ENCODE peak calls at places on chromosomes 4 and X, in ten cellular contexts. K, S, F, O, Y, J, Z, A, H and M are unnamed samples.

GRCh38 chr4:4780634-4781287 is 78.7 kb upstream of the MSX1 start:
- DNase-seq in K (no peak), S (no peak), F (no peak), O (no peak), Y (no peak), J (peak), Z (peak), A (peak), H (no peak), M (no peak)

GRCh38 chr4:89439533-89439932 is 131.9 kb upstream of the GPRIN3 start:
- DNase-seq in K (no peak), S (no peak), F (no peak), O (no peak), Y (no peak), J (no peak), Z (no peak), A (no peak), H (no peak), M (no peak)

GRCh38 chr4:153205028-153205648 is 895 bp downstream of the TRIM2 start:
- DNase-seq in K (no peak), S (no peak), F (no peak), O (peak), Y (no peak), J (no peak), Z (no peak), A (no peak), H (no peak), M (no peak)

GRCh38 chrX:101407167-101407747 is 468 bp downstream of the GLA start:
- DNase-seq in K (no peak), S (no peak), F (no peak), O (no peak), Y (no peak), J (no peak), Z (no peak), A (no peak), H (no peak), M (no peak)

GRCh38 chrX:38879631-38880220 is 78.5 kb downstream of the MID1IP1 start:
- DNase-seq in K (no peak), S (peak), F (no peak), O (no peak), Y (no peak), J (no peak), Z (no peak), A (no peak), H (no peak), M (no peak)

GRCh38 chr4:26076000-26076587 is 162.1 kb downstream of the SMIM20 start:
- DNase-seq in K (no peak), S (peak), F (no peak), O (no peak), Y (no peak), J (no peak), Z (no peak), A (peak), H (no peak), M (no peak)

GRCh38 chrX:39149761-39150160 is 348.5 kb downstream of the MID1IP1 start:
- DNase-seq in K (peak), S (no peak), F (peak), O (peak), Y (peak), J (peak), Z (peak), A (peak), H (peak), M (peak)

GRCh38 chr4:40737882-40738281 is 11.9 kb upstream of the NSUN7 start:
- DNase-seq in K (no peak), S (no peak), F (no peak), O (no peak), Y (no peak), J (no peak), Z (no peak), A (no peak), H (no peak), M (no peak)

GRCh38 chrX:149937881-149938426 is 337 bp downstream of the EOLA2 start:
- DNase-seq in K (no peak), S (no peak), F (peak), O (no peak), Y (no peak), J (peak), Z (no peak), A (peak), H (no peak), M (no peak)

GRCh38 chrX:153635788-153636668 is 11.0 kb upstream of the DUSP9 start:
- DNase-seq in K (no peak), S (no peak), F (peak), O (peak), Y (no peak), J (peak), Z (no peak), A (peak), H (no peak), M (no peak)

GRCh38 chrX:103716967-103717366 is 6.3 kb downstream of the TMEM31 start:
- DNase-seq in K (no peak), S (no peak), F (no peak), O (no peak), Y (no peak), J (no peak), Z (peak), A (peak), H (no peak), M (no peak)

GRCh38 chrX:69501433-69501832 is 2.7 kb upstream of the NALF2 start:
- DNase-seq in K (peak), S (no peak), F (peak), O (peak), Y (no peak), J (no peak), Z (no peak), A (no peak), H (no peak), M (no peak)

GRCh38 chr4:163693211-163693610 is 198.7 kb downstream of the TMA16 start:
- DNase-seq in K (no peak), S (no peak), F (no peak), O (no peak), Y (no peak), J (no peak), Z (no peak), A (peak), H (no peak), M (no peak)

GRCh38 chrX:15750611-15751159 is 12.6 kb downstream of the CA5B start:
- DNase-seq in K (no peak), S (no peak), F (no peak), O (no peak), Y (no peak), J (no peak), Z (no peak), A (no peak), H (no peak), M (no peak)

GRCh38 chrX:132489256-132490085 is 633 bp upstream of the MBNL3 start:
- DNase-seq in K (peak), S (peak), F (peak), O (peak), Y (no peak), J (peak), Z (peak), A (peak), H (no peak), M (no peak)

GRCh38 chr4:183758006-183758734 is 99.1 kb downstream of the TRAPPC11 start:
- DNase-seq in K (no peak), S (no peak), F (no peak), O (no peak), Y (no peak), J (peak), Z (no peak), A (peak), H (no peak), M (no peak)

GRCh38 chr4:29805245-29805644 is 914.9 kb upstream of the PCDH7 start:
- DNase-seq in K (peak), S (no peak), F (peak), O (peak), Y (no peak), J (no peak), Z (no peak), A (no peak), H (peak), M (peak)

GRCh38 chr4:600850-601515 is 24.4 kb upstream of the PDE6B start:
- DNase-seq in K (no peak), S (no peak), F (no peak), O (no peak), Y (no peak), J (no peak), Z (no peak), A (peak), H (no peak), M (no peak)

GRCh38 chr4:76926841-76927240 is 22.7 kb upstream of the SEPTIN11 start:
- DNase-seq in K (no peak), S (no peak), F (no peak), O (no peak), Y (no peak), J (no peak), Z (no peak), A (no peak), H (no peak), M (no peak)

GRCh38 chr4:169225812-169226211 is 44.9 kb downstream of the SH3RF1 start:
- DNase-seq in K (no peak), S (no peak), F (no peak), O (no peak), Y (no peak), J (no peak), Z (no peak), A (peak), H (no peak), M (peak)

GRCh38 chr4:7159923-7160322 is 32.4 kb upstream of the SORCS2 start:
- DNase-seq in K (no peak), S (no peak), F (no peak), O (no peak), Y (no peak), J (peak), Z (no peak), A (no peak), H (no peak), M (no peak)

GRCh38 chr4:141132689-141133145 is 552 bp downstream of the RNF150 start:
- DNase-seq in K (peak), S (no peak), F (peak), O (peak), Y (no peak), J (peak), Z (no peak), A (peak), H (no peak), M (no peak)

GRCh38 chr4:88008624-88009235 is 1.3 kb downstream of the PKD2 start:
- DNase-seq in K (no peak), S (no peak), F (no peak), O (no peak), Y (no peak), J (no peak), Z (no peak), A (peak), H (no peak), M (no peak)

GRCh38 chr4:3442959-3443749 is 1.4 kb downstream of the HGFAC start:
- DNase-seq in K (peak), S (peak), F (peak), O (peak), Y (no peak), J (peak), Z (no peak), A (peak), H (peak), M (no peak)

GRCh38 chr4:113447695-113448265 is 313.8 kb downstream of the CAMK2D start:
- DNase-seq in K (no peak), S (no peak), F (no peak), O (no peak), Y (no peak), J (no peak), Z (no peak), A (no peak), H (no peak), M (no peak)

GRCh38 chr4:154313004-154313587 is 178.5 kb downstream of the DCHS2 start:
- DNase-seq in K (no peak), S (no peak), F (no peak), O (no peak), Y (no peak), J (no peak), Z (no peak), A (peak), H (no peak), M (no peak)

GRCh38 chrX:34880656-34881055 is 61.9 kb upstream of the FAM47B start:
- DNase-seq in K (no peak), S (no peak), F (no peak), O (no peak), Y (no peak), J (no peak), Z (no peak), A (peak), H (no peak), M (no peak)

GRCh38 chr4:139734875-139735380 is 69.3 kb downstream of the MGST2 start:
- DNase-seq in K (peak), S (no peak), F (peak), O (peak), Y (peak), J (peak), Z (peak), A (peak), H (peak), M (peak)

GRCh38 chr4:84146300-84146942 is 352.7 kb downstream of the NKX6-1 start:
- DNase-seq in K (no peak), S (no peak), F (no peak), O (no peak), Y (no peak), J (no peak), Z (no peak), A (no peak), H (no peak), M (no peak)

GRCh38 chrX:20063716-20064351 is 52.9 kb downstream of the MAP7D2 start:
- DNase-seq in K (no peak), S (no peak), F (no peak), O (peak), Y (no peak), J (no peak), Z (no peak), A (peak), H (no peak), M (no peak)

GRCh38 chr4:33262809-33263208 is 2542.6 kb downstream of the PCDH7 start:
- DNase-seq in K (no peak), S (no peak), F (no peak), O (peak), Y (no peak), J (no peak), Z (no peak), A (peak), H (no peak), M (no peak)

GRCh38 chr4:153705743-153706468 is 21.8 kb downstream of the TLR2 start:
- DNase-seq in K (no peak), S (no peak), F (no peak), O (no peak), Y (no peak), J (no peak), Z (no peak), A (no peak), H (no peak), M (no peak)